ENCODE peak calls at places on chromosome 22, in nine cellular contexts. H, F, C, L, Y, W, N, J and O are unnamed samples.

GRCh38 chr22:25650834-25651233 is 86.4 kb downstream of the GRK3 start:
- DNase-seq in Y (no peak), C (no peak), W (no peak), L (no peak), N (no peak), J (peak), H (no peak), F (no peak), O (no peak)

GRCh38 chr22:20239063-20239950 is 28.8 kb downstream of the RTN4R start:
- DNase-seq in C (peak), F (no peak), W (peak), L (no peak), H (peak), N (no peak), J (no peak), Y (peak), O (no peak)

GRCh38 chr22:33807465-33807864 is 112.8 kb downstream of the LARGE1 start:
- DNase-seq in W (no peak), J (no peak), F (no peak), L (no peak), C (no peak), N (no peak), H (no peak), Y (no peak), O (no peak)

GRCh38 chr22:38901111-38901641 is 29.2 kb upstream of the CBX6 start:
- DNase-seq in F (no peak), J (no peak), Y (no peak), N (no peak), C (no peak), H (no peak), L (no peak), W (no peak), O (no peak)

GRCh38 chr22:23076896-23077572 is 6.7 kb downstream of the GNAZ start:
- DNase-seq in C (no peak), F (no peak), J (no peak), H (no peak), L (no peak), Y (no peak), W (no peak), N (no peak), O (no peak)

GRCh38 chr22:41822289-41823057 is 10.4 kb upstream of the SREBF2 start:
- DNase-seq in J (peak), W (no peak), C (no peak), H (no peak), F (peak), N (no peak), L (peak), Y (peak), O (no peak)

GRCh38 chr22:23511627-23512347 is 68.3 kb downstream of the IGLL1 start:
- DNase-seq in H (no peak), L (no peak), F (no peak), J (no peak), Y (no peak), W (no peak), N (no peak), C (no peak), O (no peak)

GRCh38 chr22:49292909-49293308 is 534.8 kb downstream of the BRD1 start:
- DNase-seq in N (peak), L (no peak), F (no peak), Y (no peak), H (no peak), J (no peak), C (no peak), W (no peak), O (peak)

GRCh38 chr22:46753360-46753759 is 9.1 kb upstream of the TBC1D22A start:
- DNase-seq in J (no peak), Y (no peak), L (no peak), N (no peak), C (no peak), W (no peak), F (no peak), H (no peak), O (no peak)

GRCh38 chr22:44698531-44699421 is 3.2 kb upstream of the PRR5 start:
- DNase-seq in F (no peak), Y (no peak), J (no peak), H (peak), L (peak), C (peak), N (no peak), W (no peak), O (peak)

GRCh38 chr22:29382575-29383328 is 5.6 kb downstream of the AP1B1 start:
- DNase-seq in C (no peak), L (no peak), F (no peak), J (no peak), N (no peak), W (no peak), Y (peak), H (no peak), O (no peak)

GRCh38 chr22:44205713-44206645 is 25.3 kb downstream of the PARVG start:
- DNase-seq in L (no peak), W (no peak), H (peak), J (no peak), C (no peak), N (no peak), Y (no peak), F (no peak), O (peak)

GRCh38 chr22:46070722-46071450 is 79.4 kb upstream of the PPARA start:
- DNase-seq in Y (no peak), H (no peak), L (no peak), N (no peak), J (no peak), F (no peak), C (peak), W (peak), O (no peak)

GRCh38 chr22:49018601-49019000 is 809.1 kb downstream of the BRD1 start:
- DNase-seq in N (peak), F (no peak), W (no peak), H (peak), C (no peak), L (no peak), J (no peak), Y (no peak), O (no peak)

GRCh38 chr22:48719978-48720661 is 1107.6 kb downstream of the BRD1 start:
- DNase-seq in N (no peak), C (no peak), J (no peak), Y (peak), H (no peak), F (no peak), L (no peak), W (no peak), O (no peak)

GRCh38 chr22:44210721-44211120 is 30.0 kb downstream of the PARVG start:
- DNase-seq in J (no peak), W (no peak), H (no peak), Y (no peak), C (no peak), N (no peak), F (no peak), L (no peak), O (no peak)

GRCh38 chr22:20418211-20418788 is 19.3 kb downstream of the SCARF2 start:
- DNase-seq in Y (peak), J (no peak), L (peak), C (peak), W (peak), N (no peak), H (peak), F (peak), O (peak)

GRCh38 chr22:46941958-46942815 is 179.7 kb downstream of the TBC1D22A start:
- DNase-seq in C (no peak), L (no peak), W (peak), Y (no peak), N (peak), F (no peak), H (no peak), J (no peak), O (peak)

GRCh38 chr22:39308614-39309363 is 10.6 kb downstream of the RPL3 start:
- DNase-seq in W (peak), Y (no peak), N (no peak), L (no peak), F (peak), H (peak), C (peak), J (no peak), O (peak)

GRCh38 chr22:24432059-24432853 is 4.9 kb downstream of the ADORA2A start:
- DNase-seq in H (peak), J (no peak), F (no peak), C (peak), W (peak), L (peak), N (no peak), Y (peak), O (no peak)

GRCh38 chr22:41983516-41983915 is 14.3 kb downstream of the SEPTIN3 start:
- DNase-seq in C (no peak), H (no peak), Y (no peak), W (no peak), J (no peak), L (no peak), N (no peak), F (no peak), O (no peak)

GRCh38 chr22:28282346-28282745 is 363.3 kb upstream of the PITPNB start:
- DNase-seq in N (no peak), F (no peak), W (no peak), J (no peak), Y (no peak), H (no peak), C (no peak), L (no peak), O (no peak)

GRCh38 chr22:50737728-50738648 is at the start of gene ACR:
- DNase-seq in L (peak), W (no peak), N (no peak), Y (no peak), C (no peak), J (no peak), H (peak), F (no peak), O (peak)

GRCh38 chr22:46629291-46629690 is 9.1 kb downstream of the GRAMD4 start:
- DNase-seq in N (no peak), F (no peak), W (no peak), H (no peak), L (no peak), C (no peak), Y (no peak), J (no peak), O (no peak)

GRCh38 chr22:40826984-40827741 is 8.0 kb upstream of the SLC25A17 start:
- DNase-seq in N (no peak), J (no peak), C (no peak), W (no peak), H (no peak), F (no peak), L (no peak), Y (no peak), O (no peak)

GRCh38 chr22:25169278-25170031 is 30.2 kb upstream of the CRYBB3 start:
- DNase-seq in F (peak), W (no peak), L (peak), H (no peak), C (no peak), J (no peak), Y (no peak), N (no peak), O (no peak)

GRCh38 chr22:32847067-32847491 is 45.6 kb downstream of the TIMP3 start:
- DNase-seq in J (no peak), F (no peak), Y (no peak), C (peak), W (peak), H (no peak), N (no peak), L (peak), O (peak)

GRCh38 chr22:46193898-46194310 is 43.6 kb downstream of the PPARA start:
- DNase-seq in L (no peak), C (no peak), H (no peak), F (no peak), Y (peak), N (no peak), W (no peak), J (no peak), O (peak)

GRCh38 chr22:38811241-38811640 is 17.3 kb upstream of the DNAL4 start:
- DNase-seq in L (no peak), J (no peak), N (no peak), W (no peak), C (no peak), F (no peak), H (no peak), Y (no peak), O (no peak)

GRCh38 chr22:25824828-25825474 is 83.0 kb downstream of the MYO18B start:
- DNase-seq in N (no peak), W (no peak), Y (no peak), J (no peak), C (no peak), F (no peak), L (no peak), H (no peak), O (no peak)

GRCh38 chr22:41725510-41726110 is 26.3 kb downstream of the MEI1 start:
- DNase-seq in H (no peak), F (no peak), N (no peak), L (no peak), W (no peak), J (no peak), Y (peak), C (no peak), O (no peak)

GRCh38 chr22:25407226-25407858 is 157.1 kb upstream of the GRK3 start:
- DNase-seq in N (no peak), J (no peak), Y (no peak), L (no peak), H (no peak), C (no peak), W (no peak), F (no peak), O (no peak)

GRCh38 chr22:38674888-38675287 is 6.9 kb upstream of the TOMM22 start:
- DNase-seq in Y (no peak), J (no peak), L (no peak), N (no peak), F (no peak), W (no peak), H (no peak), C (no peak), O (no peak)

GRCh38 chr22:24134090-24134846 is 47.0 kb upstream of the SUSD2 start:
- DNase-seq in J (no peak), H (peak), W (no peak), C (no peak), N (no peak), F (no peak), Y (no peak), L (no peak), O (no peak)

GRCh38 chr22:29141078-29141688 is 64.5 kb upstream of the EMID1 start:
- DNase-seq in H (no peak), N (no peak), L (no peak), J (no peak), W (no peak), Y (no peak), F (no peak), C (no peak), O (no peak)

GRCh38 chr22:48949375-48950149 is 878.1 kb downstream of the BRD1 start:
- DNase-seq in N (no peak), L (peak), W (no peak), C (no peak), J (no peak), H (no peak), Y (no peak), F (no peak), O (peak)

GRCh38 chr22:50329236-50329635 is 2.4 kb upstream of the DENND6B start:
- DNase-seq in H (no peak), F (no peak), C (no peak), N (no peak), W (no peak), L (no peak), J (no peak), Y (no peak), O (no peak)

GRCh38 chr22:19120829-19121630 is 1.2 kb downstream of the DGCR2 start:
- DNase-seq in J (no peak), H (peak), C (no peak), F (peak), Y (peak), W (peak), L (peak), N (no peak), O (no peak)
- TF ChIP-seq POLR2A in J (no peak), H (no peak), C (no peak), F (no peak), Y (no peak), W (no peak), L (peak), N (no peak), O (no peak)

DNA sequence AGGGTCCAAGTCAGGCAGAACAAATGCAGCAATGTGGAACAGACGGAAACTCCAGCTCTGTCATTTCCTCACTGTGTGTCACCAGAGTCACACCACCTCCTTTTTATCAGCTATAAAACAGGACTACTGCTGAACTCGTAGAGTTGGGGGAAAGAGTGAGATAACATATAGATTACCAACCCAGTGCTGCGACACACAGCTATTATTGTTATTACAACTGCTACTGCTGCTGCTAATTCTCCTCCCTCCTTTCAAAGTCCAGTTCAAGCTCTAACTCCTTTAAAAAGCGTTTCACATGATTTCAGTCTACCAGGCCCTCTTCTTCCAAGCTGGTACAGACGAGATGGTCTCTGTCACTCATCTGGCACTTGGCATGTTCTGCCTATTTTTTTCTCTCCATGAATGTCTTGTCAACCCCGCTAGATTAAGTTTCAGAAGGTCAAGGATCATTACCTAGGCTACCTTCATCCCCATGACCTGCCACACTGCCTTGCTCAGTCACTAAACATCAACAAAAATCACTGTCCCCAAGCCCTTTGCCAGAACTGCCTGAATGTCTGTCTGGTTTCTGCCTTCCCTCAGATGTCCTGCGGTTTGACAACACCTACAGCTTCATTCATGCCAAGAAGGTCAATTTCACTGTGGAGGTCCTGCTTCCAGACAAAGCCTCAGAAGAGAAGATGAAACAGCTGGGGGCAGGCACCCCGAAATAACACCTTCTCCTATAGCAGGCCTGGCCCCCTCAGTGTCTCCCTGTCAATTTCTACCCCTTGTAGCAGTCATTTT is 3.7 kb upstream of the MTFP1 start:
- DNase-seq in N (no peak), Y (peak), F (no peak), W (no peak), J (no peak), H (no peak), C (no peak), L (no peak), O (no peak)
- TF ChIP-seq POLR2A in N (no peak), Y (peak), F (no peak), W (no peak), J (no peak), H (no peak), C (no peak), L (no peak), O (no peak)

GRCh38 chr22:37158963-37159290 is 9.2 kb upstream of the IL2RB start:
- DNase-seq in F (no peak), W (no peak), Y (no peak), C (no peak), J (no peak), H (no peak), N (no peak), L (no peak), O (no peak)
- TF ChIP-seq POLR2A in F (no peak), W (no peak), Y (no peak), C (no peak), J (no peak), H (no peak), N (no peak), L (no peak), O (no peak)

DNA sequence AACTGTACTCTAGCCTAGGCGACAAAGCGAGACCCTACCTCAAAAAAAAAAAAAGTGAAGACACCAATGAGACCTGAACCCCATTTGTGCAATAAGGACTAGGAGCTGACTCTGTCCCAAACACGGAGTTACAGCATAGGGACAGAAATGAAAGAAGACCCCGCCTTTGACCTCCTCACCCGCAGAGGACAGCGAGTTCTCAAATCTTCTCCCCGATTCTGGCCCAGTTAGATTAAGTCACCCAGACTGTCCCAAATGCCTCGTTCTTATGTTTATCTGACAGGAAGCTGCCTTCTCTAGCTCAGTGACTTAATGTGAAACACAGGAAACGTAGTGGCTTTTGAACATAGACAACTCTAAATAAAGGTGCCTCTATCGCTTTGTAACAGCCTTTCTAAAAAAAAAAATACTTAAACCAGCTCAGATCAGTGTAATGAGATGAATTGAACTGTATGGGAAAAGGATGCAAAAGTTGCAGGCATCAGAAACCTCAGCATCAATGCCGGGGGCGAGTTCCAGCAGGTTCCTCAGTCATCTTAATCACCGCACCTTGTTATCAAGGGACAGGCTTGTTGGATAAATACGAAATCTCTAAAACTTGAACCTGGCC is 10.6 kb downstream of the MYH9 start:
- DNase-seq in N (no peak), J (no peak), W (no peak), C (no peak), H (no peak), L (no peak), Y (no peak), F (no peak), O (no peak)
- TF ChIP-seq POLR2A in N (no peak), J (no peak), W (no peak), C (no peak), H (no peak), L (no peak), Y (no peak), F (no peak), O (no peak)

GRCh38 chr22:31488346-31488883 is 1.2 kb downstream of the EIF4ENIF1 start:
- DNase-seq in W (no peak), N (no peak), L (no peak), F (no peak), J (no peak), C (no peak), Y (no peak), H (no peak), O (no peak)

GRCh38 chr22:31490496-31490925 is 869 bp upstream of the EIF4ENIF1 start:
- DNase-seq in J (peak), Y (peak), N (no peak), C (no peak), W (peak), L (peak), F (peak), H (no peak), O (peak)

GRCh38 chr22:31488988-31489617 is 539 bp downstream of the EIF4ENIF1 start:
- DNase-seq in F (no peak), C (peak), H (peak), J (no peak), Y (peak), L (peak), W (peak), N (no peak), O (peak)

GRCh38 chr22:31491218-31491962 is 1.7 kb upstream of the EIF4ENIF1 start:
- DNase-seq in W (no peak), N (no peak), J (no peak), C (no peak), H (no peak), F (no peak), Y (no peak), L (no peak), O (no peak)

GRCh38 chr22:31489632-31490495 is at the start of gene EIF4ENIF1:
- DNase-seq in C (peak), L (peak), N (no peak), F (peak), Y (peak), H (peak), J (no peak), W (peak), O (peak)
- TF ChIP-seq POLR2A in C (peak), L (peak), N (no peak), F (peak), Y (peak), H (peak), J (peak), W (no peak), O (no peak)

GRCh38 chr22:27241430-27242110 is 560.0 kb downstream of the MN1 start:
- DNase-seq in L (no peak), F (no peak), C (no peak), N (no peak), H (peak), J (no peak), W (peak), Y (no peak), O (no peak)
- TF ChIP-seq POLR2A in L (no peak), F (no peak), C (no peak), N (no peak), H (no peak), J (no peak), W (no peak), Y (no peak), O (no peak)